ENCODE peak calls at places on chromosomes 16 and 17, in six cellular contexts. O, Y, X, K, R and M are unnamed samples.
A peak's percentile ranks its signal among the peaks of the same experiment; 100 is the strongest.

GRCh38 chr16:22977294-22977697 is 163.3 kb downstream of the HS3ST2 start:
- DNase-seq in O (no peak), Y (no peak), X (peak; percentile 67), K (peak; percentile 26), R (no peak), M (no peak)

GRCh38 chr17:55689672-55690071 is 33.0 kb downstream of the TMEM100 start:
- DNase-seq in O (no peak), Y (no peak), X (no peak), K (no peak), R (no peak), M (no peak)

GRCh38 chr16:77581706-77582105 is 140.6 kb upstream of the NUDT7 start:
- DNase-seq in O (no peak), Y (no peak), X (no peak), K (no peak), R (peak; percentile 72), M (peak; percentile 5)

GRCh38 chr16:9192746-9193145 is 101.3 kb downstream of the HAPSTR1 start:
- DNase-seq in O (no peak), Y (no peak), X (peak; percentile 56), K (no peak), R (no peak), M (no peak)

GRCh38 chr16:51112311-51112710 is 38.8 kb downstream of the SALL1 start:
- DNase-seq in O (no peak), Y (no peak), X (no peak), K (no peak), R (no peak), M (no peak)

GRCh38 chr17:27620721-27621120 is 10.3 kb upstream of the LGALS9 start:
- DNase-seq in O (no peak), Y (no peak), X (no peak), K (no peak), R (no peak), M (no peak)

GRCh38 chr17:49582055-49582703 is 6.5 kb downstream of the NXPH3 start:
- DNase-seq in O (no peak), Y (no peak), X (no peak), K (no peak), R (no peak), M (no peak)

GRCh38 chr17:79154951-79155557 is 80.4 kb downstream of the ENGASE start:
- DNase-seq in O (no peak), Y (no peak), X (no peak), K (no peak), R (no peak), M (no peak)

GRCh38 chr17:82235775-82236141 is 6.9 kb downstream of the SLC16A3 start:
- DNase-seq in O (no peak), Y (no peak), X (no peak), K (no peak), R (no peak), M (no peak)

GRCh38 chr16:10949424-10949970 is 5.1 kb downstream of the CLEC16A start:
- DNase-seq in O (no peak), Y (peak; percentile 88), X (peak; percentile 97), K (peak; percentile 63), R (no peak), M (no peak)

GRCh38 chr17:41578971-41579370 is 7.1 kb upstream of the KRT9 start:
- DNase-seq in O (no peak), Y (no peak), X (no peak), K (no peak), R (no peak), M (no peak)
- H4K8ac ChIP-seq in O (no peak overlapping the region), Y (no peak overlapping the region), X (no peak overlapping the region), K (no peak overlapping the region), R (peak overlapping the region; percentile 48), M (no peak overlapping the region)

GRCh38 chr16:85169333-85170065 is 57.2 kb upstream of the CIBAR2 start:
- DNase-seq in O (no peak), Y (no peak), X (peak; percentile 44), K (no peak), R (no peak), M (no peak)
- H4K8ac ChIP-seq in O (no peak overlapping the region), Y (no peak overlapping the region), X (no peak overlapping the region), K (peak overlapping the region; percentile 76), R (peak overlapping the region; percentile 82), M (no peak overlapping the region)

DNA sequence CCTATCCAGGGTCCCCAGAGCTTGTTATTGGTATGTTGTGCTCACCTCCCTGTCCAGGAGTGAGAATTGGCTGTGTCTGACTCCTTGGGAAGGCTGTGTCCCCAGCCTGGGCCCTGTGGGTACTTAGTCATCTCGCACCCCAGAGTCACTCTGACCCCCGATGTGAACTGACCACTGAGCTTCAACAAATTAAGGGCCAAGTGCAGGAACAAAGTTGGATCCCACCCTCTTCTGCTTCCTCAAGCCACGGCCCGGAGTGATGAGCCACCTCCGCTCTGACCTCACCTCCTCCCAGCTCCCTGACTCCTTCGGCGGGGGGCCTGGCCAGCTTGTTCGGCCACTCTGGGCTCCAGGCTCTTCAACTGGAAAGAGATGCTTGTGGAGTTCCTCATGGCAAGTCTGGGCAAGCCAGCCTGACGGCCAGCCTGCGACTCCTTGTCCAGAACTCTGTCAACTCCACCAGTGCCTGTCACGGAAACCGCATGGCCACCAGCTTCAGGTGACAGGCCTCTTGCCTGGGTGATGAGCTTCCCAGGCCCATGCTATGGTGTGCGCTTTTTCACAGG is 22.3 kb upstream of the MPRIP start:
- DNase-seq in O (no peak), Y (no peak), X (no peak), K (no peak), R (no peak), M (no peak)
- H4K8ac ChIP-seq in O (no peak overlapping the region), Y (no peak overlapping the region), X (no peak overlapping the region), K (no peak overlapping the region), R (no peak overlapping the region), M (no peak overlapping the region)

DNA sequence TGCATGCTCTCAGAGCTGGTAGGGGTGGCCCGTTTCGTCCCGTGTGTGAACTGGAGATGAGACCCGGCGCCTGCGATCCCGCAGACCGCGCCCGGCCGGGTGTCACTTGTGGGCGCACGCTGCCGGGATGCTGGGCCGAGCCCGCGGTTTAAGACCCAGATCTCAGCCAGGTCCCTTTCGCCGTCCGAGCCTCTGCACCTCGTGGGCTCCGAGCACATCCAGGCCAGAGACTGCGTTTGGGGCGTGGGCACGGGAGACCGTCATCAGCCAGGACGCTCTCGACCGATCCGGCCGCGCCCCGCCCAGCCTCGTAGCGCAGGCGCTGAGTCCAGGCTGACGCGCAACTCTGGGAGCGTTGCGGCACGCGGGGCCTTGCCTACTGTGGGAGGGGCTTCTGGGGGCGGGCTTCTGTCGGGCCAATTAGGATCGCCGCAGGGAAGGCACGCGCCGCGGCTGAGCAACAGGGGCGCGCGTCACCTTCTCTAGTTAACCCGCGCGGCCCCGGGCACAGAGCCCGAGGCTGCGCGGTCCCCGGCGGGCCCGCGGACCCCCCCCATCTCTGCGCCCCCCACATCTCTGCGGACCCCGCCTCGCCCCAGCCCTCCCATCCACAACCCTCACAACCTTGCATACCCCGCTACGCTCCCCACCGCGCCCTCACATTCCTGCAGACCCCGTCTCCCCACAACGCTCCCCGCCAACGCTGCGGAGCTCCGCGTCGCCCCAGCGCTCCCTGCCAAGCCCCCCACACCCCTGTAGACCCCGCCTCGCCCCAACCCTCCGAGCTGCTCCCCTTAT is 687 bp upstream of the CEMP1 start:
- DNase-seq in O (peak; percentile 95), Y (peak; percentile 98), X (peak; percentile 98), K (peak; percentile 95), R (peak; percentile 98), M (peak; percentile 95)
- H4K8ac ChIP-seq in O (no peak overlapping the region), Y (no peak overlapping the region), X (no peak overlapping the region), K (peak overlapping the region; percentile 80), R (peak overlapping the region; percentile 92), M (peak overlapping the region; percentile 80)

GRCh38 chr16:87506423-87507350 is 13.9 kb upstream of the ZCCHC14 start:
- DNase-seq in O (no peak), Y (no peak), X (no peak), K (no peak), R (no peak), M (no peak)
- H4K8ac ChIP-seq in O (no peak overlapping the region), Y (no peak overlapping the region), X (no peak overlapping the region), K (no peak overlapping the region), R (no peak overlapping the region), M (no peak overlapping the region)

DNA sequence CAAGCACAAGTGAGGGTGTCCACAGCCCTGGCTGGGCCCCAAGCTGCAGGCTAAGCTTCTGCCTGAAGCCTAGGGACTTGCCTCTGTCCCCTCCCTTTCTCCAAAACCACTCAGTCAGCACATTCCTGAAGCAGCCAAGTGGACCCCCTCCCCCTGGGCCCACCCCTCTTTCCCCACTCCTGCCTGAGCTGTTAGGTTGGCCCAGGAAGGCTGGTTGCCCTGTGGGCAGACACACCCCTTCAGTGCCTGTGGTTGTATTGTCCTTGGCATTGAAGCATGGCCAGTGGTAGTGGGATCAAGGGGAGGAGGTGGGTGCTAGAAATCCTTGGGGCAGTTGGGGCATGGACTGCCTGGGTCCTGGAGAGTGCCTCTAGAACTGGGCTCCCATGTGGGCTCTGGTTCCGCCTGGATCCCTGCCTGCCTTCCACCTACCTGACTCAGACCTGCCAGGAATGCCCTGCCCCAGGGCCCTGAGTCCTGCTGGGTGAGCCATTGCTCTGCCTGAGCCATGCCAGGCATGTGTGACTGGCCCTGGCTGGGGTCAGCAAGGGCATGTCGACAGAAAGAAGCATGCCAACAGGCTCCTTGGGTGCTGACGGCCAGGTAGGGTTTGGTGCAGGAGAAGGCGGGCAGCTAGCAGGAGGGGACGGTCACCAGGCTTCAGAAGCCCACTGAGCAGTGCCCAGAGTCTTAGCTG is 2.1 kb downstream of the TRAF4 start:
- DNase-seq in O (no peak), Y (peak; percentile 69), X (peak; percentile 83), K (peak; percentile 62), R (no peak), M (no peak)
- H4K8ac ChIP-seq in O (no peak overlapping the region), Y (no peak overlapping the region), X (no peak overlapping the region), K (peak overlapping the region; percentile 62), R (no peak overlapping the region), M (no peak overlapping the region)

GRCh38 chr17:14070344-14071007 is 1.2 kb downstream of the COX10 start:
- DNase-seq in O (no peak), Y (no peak), X (no peak), K (no peak), R (no peak), M (no peak)

GRCh38 chr17:14068542-14069250 is 608 bp upstream of the COX10 start:
- DNase-seq in O (no peak), Y (no peak), X (no peak), K (no peak), R (no peak), M (no peak)

GRCh38 chr17:14067347-14067746 is 2.0 kb upstream of the COX10 start:
- DNase-seq in O (no peak), Y (no peak), X (no peak), K (no peak), R (no peak), M (no peak)

DNA sequence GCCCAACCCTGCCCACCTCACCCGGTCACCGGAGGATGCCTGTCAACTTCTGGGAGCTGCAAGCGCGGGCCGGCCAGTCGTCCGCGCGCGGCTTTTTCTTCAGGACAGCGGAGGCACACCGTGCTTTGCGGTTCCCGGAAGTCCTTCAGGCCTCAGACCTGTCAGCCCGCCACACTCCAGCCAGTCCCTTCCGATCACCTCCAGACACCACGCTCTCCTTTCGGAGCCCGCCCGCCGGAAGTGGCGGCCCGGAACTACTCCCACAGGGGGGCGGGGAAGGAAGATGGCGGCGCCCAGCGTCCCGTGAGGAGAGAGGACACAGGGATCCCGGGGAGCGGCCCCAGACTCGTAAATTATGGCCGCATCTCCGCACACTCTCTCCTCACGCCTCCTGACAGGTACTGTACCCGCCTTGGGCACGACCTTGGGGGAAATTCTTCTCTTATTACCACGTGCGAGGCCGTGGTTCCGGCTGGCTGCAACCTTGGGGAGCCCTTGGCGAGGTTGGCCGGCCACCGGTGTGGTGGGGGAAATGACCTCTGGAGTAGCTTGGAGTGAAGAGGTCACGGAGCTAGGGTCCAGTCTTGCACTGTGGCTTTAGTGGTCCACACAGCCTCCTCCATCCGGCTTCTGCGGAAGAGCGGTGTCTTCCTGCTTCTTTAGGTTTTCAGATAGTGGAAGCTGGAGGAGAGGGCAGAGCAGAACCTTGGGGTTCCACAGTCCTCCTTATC is at the start of gene COX10:
- DNase-seq in O (peak; percentile 76), Y (peak; percentile 95), X (peak; percentile 96), K (peak; percentile 92), R (peak; percentile 87), M (peak; percentile 71)
- H4K8ac ChIP-seq in O (peak within 1 kb of the TSS; percentile 68), Y (no peak within 1 kb of the TSS), X (peak within 1 kb of the TSS; percentile 7), K (peak within 1 kb of the TSS; percentile 99), R (peak within 1 kb of the TSS; percentile 98), M (peak within 1 kb of the TSS; percentile 98)